ENCODE peak calls at places on chromosomes 5 and 9, in four cellular contexts. One of them, this sample, is unnamed.

GRCh38 chr9:133825555-133826198 is 87.5 kb upstream of the SARDH start:
- DNase-seq in OCI-LY7: no peak
- DNase-seq in SK-N-SH: no peak
- DNase-seq in thyroid gland: no peak
- DNase-seq in this sample: no peak

GRCh38 chr9:114884787-114885452 is 45.5 kb downstream of the TNFSF8 start:
- DNase-seq in OCI-LY7: no peak
- DNase-seq in SK-N-SH: no peak
- DNase-seq in thyroid gland: no peak
- DNase-seq in this sample: no peak

GRCh38 chr9:133759946-133760345 is 21.8 kb upstream of the SARDH start:
- DNase-seq in OCI-LY7: no peak
- DNase-seq in SK-N-SH: no peak
- DNase-seq in thyroid gland: no peak
- DNase-seq in this sample: no peak

GRCh38 chr5:55220433-55221185 is 6.5 kb downstream of the MCIDAS start:
- DNase-seq in OCI-LY7: no peak
- DNase-seq in SK-N-SH: peak
- DNase-seq in thyroid gland: peak
- DNase-seq in this sample: peak

GRCh38 chr5:3736926-3737325 is 141.3 kb downstream of the IRX1 start:
- DNase-seq in OCI-LY7: no peak
- DNase-seq in SK-N-SH: no peak
- DNase-seq in thyroid gland: no peak
- DNase-seq in this sample: no peak

GRCh38 chr9:70678153-70678552 is 263.7 kb upstream of the KLF9 start:
- DNase-seq in OCI-LY7: no peak
- DNase-seq in SK-N-SH: no peak
- DNase-seq in thyroid gland: no peak
- DNase-seq in this sample: no peak

GRCh38 chr9:17802249-17802857 is 223.5 kb downstream of the SH3GL2 start:
- DNase-seq in OCI-LY7: peak
- DNase-seq in SK-N-SH: peak
- DNase-seq in thyroid gland: no peak
- DNase-seq in this sample: no peak

GRCh38 chr5:149759986-149760699 is 30.0 kb downstream of the PPARGC1B start:
- DNase-seq in OCI-LY7: no peak
- DNase-seq in SK-N-SH: no peak
- DNase-seq in thyroid gland: no peak
- DNase-seq in this sample: no peak

GRCh38 chr9:34646211-34647083 is at the start of gene GALT:
- DNase-seq in OCI-LY7: peak
- DNase-seq in SK-N-SH: peak
- DNase-seq in thyroid gland: peak
- DNase-seq in this sample: peak

GRCh38 chr5:34449639-34450038 is 206.5 kb upstream of the RAI14 start:
- DNase-seq in OCI-LY7: no peak
- DNase-seq in SK-N-SH: no peak
- DNase-seq in thyroid gland: no peak
- DNase-seq in this sample: no peak

DNA sequence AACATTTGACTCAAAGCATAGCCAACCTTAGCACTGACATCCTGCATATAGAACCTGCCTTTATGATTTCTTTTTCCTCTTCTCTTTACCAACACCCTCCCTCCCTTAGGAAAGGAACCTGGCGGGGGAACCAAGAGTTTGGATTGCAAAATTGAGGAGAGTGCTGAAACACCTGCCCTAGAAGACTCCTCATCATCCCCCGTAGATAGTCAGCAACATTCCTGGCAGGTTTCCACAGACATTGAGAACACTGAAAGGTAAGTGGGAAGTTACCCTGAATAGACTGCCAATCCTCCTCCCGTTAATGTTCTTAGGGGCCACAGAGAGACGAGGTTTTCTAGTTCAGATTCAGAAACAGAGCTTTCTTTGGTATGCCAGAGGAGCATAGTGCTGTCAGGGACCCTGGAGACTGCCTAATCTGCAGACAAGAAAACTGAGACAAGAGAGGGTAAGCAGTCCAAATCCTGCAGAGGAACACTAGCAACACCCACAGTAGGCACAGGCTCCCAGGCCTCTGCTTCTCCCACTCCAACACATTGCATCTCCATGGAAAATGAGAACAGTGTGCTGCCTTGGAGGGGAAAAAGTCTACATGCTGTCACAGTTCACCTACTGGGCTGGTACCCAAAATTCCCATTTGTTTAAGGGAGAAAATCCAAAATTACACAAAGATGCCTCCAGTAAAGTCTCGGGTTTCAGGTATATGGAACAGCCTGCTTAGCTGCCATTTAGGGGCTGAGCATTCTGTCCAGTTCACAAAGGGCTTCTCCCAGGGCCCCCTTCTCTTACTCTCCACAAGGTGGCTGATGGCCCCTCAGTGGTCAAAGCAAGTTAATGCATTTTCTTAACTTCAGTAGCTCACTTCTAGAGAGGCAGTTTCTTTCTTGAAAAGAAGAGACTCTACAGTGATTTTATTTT is 89.0 kb downstream of the RGS7BP start:
- DNase-seq in OCI-LY7: peak
- DNase-seq in SK-N-SH: no peak
- DNase-seq in thyroid gland: no peak
- DNase-seq in this sample: peak
- TF ChIP-seq CTCF in OCI-LY7: peak
- TF ChIP-seq CTCF in SK-N-SH: peak
- TF ChIP-seq CTCF in thyroid gland: peak
- TF ChIP-seq CTCF in this sample: peak

GRCh38 chr9:120522032-120522431 is 57.9 kb downstream of the CDK5RAP2 start:
- DNase-seq in OCI-LY7: no peak
- DNase-seq in SK-N-SH: no peak
- DNase-seq in thyroid gland: no peak
- DNase-seq in this sample: no peak
- H3K4me3 ChIP-seq in OCI-LY7: no peak
- H3K4me3 ChIP-seq in SK-N-SH: no peak
- H3K4me3 ChIP-seq in thyroid gland: no peak
- H3K4me3 ChIP-seq in this sample: no peak

GRCh38 chr9:76459691-76460635 is 981 bp downstream of the GCNT1 start:
- DNase-seq in OCI-LY7: peak
- DNase-seq in SK-N-SH: peak
- DNase-seq in thyroid gland: peak
- DNase-seq in this sample: peak
- TF ChIP-seq CTCF in OCI-LY7: peak
- TF ChIP-seq CTCF in SK-N-SH: peak
- TF ChIP-seq CTCF in thyroid gland: peak
- TF ChIP-seq CTCF in this sample: peak

DNA sequence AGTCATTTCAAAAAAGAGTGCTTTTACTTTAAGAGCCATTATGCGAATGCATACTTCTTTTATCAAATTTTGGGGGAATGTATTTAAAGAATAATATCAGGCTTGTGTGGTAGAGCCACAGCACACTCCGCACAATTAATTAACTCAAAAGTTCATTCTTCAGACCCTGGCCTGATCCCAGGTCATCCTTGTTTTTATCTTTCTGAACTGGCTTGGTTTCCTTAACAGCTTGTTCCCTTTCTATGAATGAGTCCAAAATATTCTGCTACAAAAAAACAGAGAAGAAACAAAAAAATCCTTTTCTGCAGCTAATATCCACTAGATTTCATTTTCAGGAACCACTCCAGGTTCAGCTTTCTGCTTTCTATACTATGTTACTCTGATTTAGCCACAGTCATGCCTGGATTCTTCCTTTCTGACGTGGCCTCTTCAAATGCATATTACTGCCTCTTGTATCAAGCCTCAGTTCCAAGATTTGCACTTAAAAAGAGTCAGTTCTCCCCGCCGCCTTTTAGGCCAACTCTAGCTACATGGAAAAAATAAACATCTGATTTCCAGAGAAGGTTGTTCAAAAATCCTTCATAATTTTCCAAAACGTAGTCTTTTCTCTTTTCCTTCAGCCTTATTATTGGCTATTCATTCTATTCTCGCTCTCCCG is 45.5 kb upstream of the CDH9 start:
- DNase-seq in OCI-LY7: no peak
- DNase-seq in SK-N-SH: no peak
- DNase-seq in thyroid gland: no peak
- DNase-seq in this sample: no peak
- H3K4me3 ChIP-seq in OCI-LY7: no peak
- H3K4me3 ChIP-seq in SK-N-SH: no peak
- H3K4me3 ChIP-seq in thyroid gland: no peak
- H3K4me3 ChIP-seq in this sample: no peak

DNA sequence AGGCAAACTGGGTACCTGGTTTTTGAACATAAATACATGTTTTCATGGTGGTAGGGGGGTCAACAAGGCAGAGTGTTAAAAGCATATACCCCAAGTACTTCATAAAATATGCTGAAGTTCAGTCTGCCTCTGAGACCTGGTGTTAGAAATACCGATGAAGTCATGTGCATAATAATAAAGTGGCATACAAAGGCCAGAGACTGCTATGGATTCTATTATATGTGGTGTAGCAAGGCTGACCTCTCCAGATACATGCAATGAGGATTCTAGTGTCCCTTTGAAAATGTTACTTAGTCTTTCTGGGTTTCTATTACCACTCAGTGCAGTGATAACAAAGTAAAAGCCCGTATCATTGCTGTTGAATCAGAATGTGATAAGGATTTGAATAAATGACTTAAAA is 487.5 kb upstream of the ZNF608 start:
- DNase-seq in OCI-LY7: no peak
- DNase-seq in SK-N-SH: no peak
- DNase-seq in thyroid gland: no peak
- DNase-seq in this sample: no peak
- TF ChIP-seq CTCF in OCI-LY7: no peak
- TF ChIP-seq CTCF in SK-N-SH: no peak
- TF ChIP-seq CTCF in thyroid gland: no peak
- TF ChIP-seq CTCF in this sample: no peak

GRCh38 chr5:96896806-96897205 is 20.5 kb downstream of the ERAP2 start:
- DNase-seq in OCI-LY7: peak
- DNase-seq in SK-N-SH: no peak
- DNase-seq in thyroid gland: no peak
- DNase-seq in this sample: no peak
- H3K4me3 ChIP-seq in OCI-LY7: peak
- H3K4me3 ChIP-seq in SK-N-SH: no peak
- H3K4me3 ChIP-seq in thyroid gland: no peak
- H3K4me3 ChIP-seq in this sample: no peak

DNA sequence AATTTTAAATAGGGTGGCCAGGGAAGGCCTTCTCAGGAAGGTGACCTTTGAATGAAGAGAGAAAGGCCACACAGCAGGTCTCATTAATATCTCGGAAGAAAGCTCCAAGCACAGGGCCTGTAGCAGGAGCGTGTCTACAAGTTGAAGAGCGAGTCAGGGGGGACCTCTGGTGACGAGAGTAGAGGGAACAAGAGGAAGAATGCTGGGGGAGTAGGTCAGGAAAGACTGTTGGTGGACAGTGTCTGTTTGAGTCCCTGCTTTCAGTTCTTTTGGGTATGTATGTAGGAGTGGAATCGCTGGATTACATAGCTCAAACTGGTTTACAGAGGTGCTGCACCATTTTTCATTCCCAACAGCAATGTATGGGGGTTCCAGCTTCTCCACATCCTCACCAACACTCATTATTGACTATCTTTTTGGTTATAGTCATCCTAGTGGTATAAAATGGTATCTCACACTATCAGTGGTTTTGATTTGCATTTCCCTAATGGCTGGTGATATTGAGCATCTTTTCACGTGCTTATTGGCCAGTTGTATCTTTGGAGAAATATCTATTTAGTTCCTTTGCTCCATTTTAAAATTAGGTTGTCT is 55.8 kb downstream of the NUP214 start:
- DNase-seq in OCI-LY7: no peak
- DNase-seq in SK-N-SH: no peak
- DNase-seq in thyroid gland: no peak
- DNase-seq in this sample: no peak
- TF ChIP-seq CTCF in OCI-LY7: peak
- TF ChIP-seq CTCF in SK-N-SH: peak
- TF ChIP-seq CTCF in thyroid gland: no peak
- TF ChIP-seq CTCF in this sample: peak